ENCODE peak calls at places on chromosomes 11 and 22, in nine cellular contexts. Z is CD8-positive, alpha-beta T cell; X is CD8-positive, alpha-beta memory T cell; T is lower lobe of right lung; F is sigmoid colon; A is naive thymus-derived CD4-positive, alpha-beta T cell; V is suprapubic skin; L is lung; Q is OCI-LY7. M is an unnamed sample.

GRCh38 chr11:92101845-92102244 is 122.8 kb upstream of the FAT3 start:
- DNase-seq in X (no peak), Q (no peak), F (no peak), T (no peak), Z (no peak), L (no peak), V (no peak), A (no peak), M (no peak)

GRCh38 chr11:20035701-20036601 is 124.3 kb downstream of the DBX1 start:
- DNase-seq in L (no peak), F (no peak), A (no peak), V (no peak), Z (no peak), T (no peak), Q (no peak), X (no peak), M (peak; percentile 83)

GRCh38 chr11:46845440-46845739 is 690 bp downstream of the CKAP5 start:
- DNase-seq in Q (no peak), A (no peak), T (no peak), Z (no peak), V (no peak), F (no peak), X (no peak), L (no peak), M (no peak)

GRCh38 chr11:13955971-13956421 is 6.5 kb upstream of the SPON1 start:
- DNase-seq in T (peak; percentile 51), L (peak; percentile 56), X (peak; percentile 45), F (peak; percentile 83), Q (peak; percentile 80), Z (peak; percentile 39), V (no peak), A (peak; percentile 69), M (no peak)

GRCh38 chr22:39237276-39238123 is 7.3 kb downstream of the PDGFB start:
- DNase-seq in X (no peak), Z (peak; percentile 21), F (no peak), T (peak; percentile 64), L (peak; percentile 59), A (peak; percentile 28), V (no peak), Q (no peak), M (no peak)

GRCh38 chr11:125163431-125164011 is 1.0 kb upstream of the PKNOX2 start:
- DNase-seq in F (peak; percentile 45), V (no peak), A (no peak), T (no peak), Z (no peak), X (no peak), L (no peak), Q (no peak), M (peak; percentile 26)

GRCh38 chr11:63945482-63946163 is 6.8 kb downstream of the NAA40 start:
- DNase-seq in Q (peak; percentile 62), V (peak; percentile 87), X (peak; percentile 30), A (peak; percentile 57), Z (no peak), F (peak; percentile 90), L (peak; percentile 71), T (peak; percentile 65), M (no peak)

GRCh38 chr11:83721286-83721685 is 435.1 kb upstream of the CCDC90B start:
- DNase-seq in Z (no peak), X (no peak), Q (no peak), A (no peak), F (no peak), V (no peak), T (no peak), L (no peak), M (no peak)

GRCh38 chr11:111382451-111382850 is 3.4 kb upstream of the POU2AF1 start:
- DNase-seq in A (no peak), Z (no peak), L (no peak), Q (peak; percentile 72), T (no peak), X (no peak), V (no peak), F (no peak), M (no peak)

GRCh38 chr11:107565219-107565937 is at the start of gene ALKBH8:
- DNase-seq in X (peak; percentile 68), Z (peak; percentile 66), V (peak; percentile 93), T (peak; percentile 82), Q (peak; percentile 80), F (peak; percentile 84), L (peak; percentile 74), A (peak; percentile 77), M (peak; percentile 73)

GRCh38 chr22:37111156-37111717 is 1.7 kb upstream of the TMPRSS6 start:
- DNase-seq in V (no peak), F (no peak), Q (no peak), L (no peak), X (no peak), T (no peak), A (no peak), Z (no peak), M (no peak)

GRCh38 chr11:64923151-64923661 is 1.3 kb upstream of the PPP2R5B start:
- DNase-seq in A (no peak), F (peak; percentile 65), Q (no peak), V (peak; percentile 77), T (no peak), X (no peak), L (no peak), Z (no peak), M (no peak)

GRCh38 chr11:69538840-69539239 is 57.4 kb downstream of the LINC01488 start:
- DNase-seq in V (no peak), A (no peak), X (no peak), F (peak; percentile 54), Q (no peak), Z (no peak), L (no peak), T (no peak), M (no peak)
- H3K27ac ChIP-seq in V (no peak overlapping the region), A (no peak overlapping the region), X (no peak overlapping the region), F (no peak overlapping the region), Q (no peak overlapping the region), Z (no peak overlapping the region), L (no peak overlapping the region), T (peak overlapping the region; percentile 82), M (no peak overlapping the region)

DNA sequence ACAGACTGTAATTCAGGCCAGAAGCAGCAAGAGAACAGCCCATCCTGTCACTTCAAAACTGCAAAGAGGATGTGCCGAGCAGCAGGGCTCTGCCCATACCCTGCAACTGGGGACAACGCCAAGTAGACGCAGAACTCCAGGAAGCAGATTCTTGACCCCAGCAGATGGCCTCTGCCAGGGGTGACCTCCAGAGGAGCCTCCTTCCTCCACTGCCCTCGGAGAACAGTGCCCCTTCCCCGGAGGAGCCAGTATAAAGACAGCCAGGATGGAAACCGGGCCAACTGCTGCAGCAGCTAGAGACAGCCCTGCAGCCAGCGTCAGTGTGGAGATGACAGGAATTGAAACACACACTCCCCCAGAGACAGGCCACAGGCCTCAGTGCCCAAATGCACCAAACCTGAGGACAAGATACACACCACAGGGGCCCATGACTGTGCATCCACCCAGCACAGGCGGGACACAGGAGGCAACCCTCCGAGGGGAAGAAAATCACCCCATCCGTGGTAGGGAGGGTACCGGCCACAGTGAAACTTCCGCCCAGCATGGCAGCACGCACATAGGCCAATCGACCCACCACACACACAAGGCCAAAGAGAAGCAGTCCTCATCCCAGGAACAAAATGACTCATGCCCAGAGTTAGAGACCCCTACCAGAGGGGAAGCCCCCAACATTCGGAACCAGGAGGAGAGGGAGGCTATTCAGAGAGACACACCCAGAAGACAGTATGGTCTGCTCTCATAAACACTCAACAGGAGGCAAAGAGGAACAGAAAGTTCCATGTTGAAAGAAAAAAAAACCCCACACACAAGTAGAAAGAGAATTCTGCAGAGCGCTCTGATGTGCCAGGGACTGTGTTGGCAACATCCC is 5.6 kb downstream of the AHNAK start:
- DNase-seq in L (no peak), T (no peak), A (no peak), X (no peak), F (peak; percentile 75), Z (no peak), V (no peak), Q (peak; percentile 67), M (no peak)
- H3K4me3 ChIP-seq in L (no peak overlapping the region), T (peak overlapping the region; percentile 98), A (peak overlapping the region; percentile 47), X (peak overlapping the region; percentile 54), F (no peak overlapping the region), Z (no peak overlapping the region), V (peak overlapping the region; percentile 77), Q (peak overlapping the region; percentile 11), M (peak overlapping the region; percentile 4)

DNA sequence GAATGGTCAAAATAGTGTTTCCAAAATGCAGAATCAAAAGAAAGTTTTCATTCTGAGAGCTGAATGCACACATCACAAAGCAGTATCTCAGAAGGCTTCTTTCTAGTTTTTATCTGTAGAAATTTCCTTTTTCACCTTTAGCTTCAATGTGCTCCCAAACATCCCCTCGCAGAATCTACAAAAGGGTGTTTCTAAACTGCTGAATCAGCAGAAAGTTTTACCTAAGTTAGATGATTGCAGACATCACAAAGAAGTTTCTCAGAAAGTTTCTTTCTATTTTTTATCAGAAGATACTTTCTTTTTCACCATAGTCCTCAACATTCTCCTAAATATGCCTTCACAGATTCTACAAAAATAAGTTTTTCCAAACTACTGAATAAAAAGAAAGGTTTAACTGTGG is 239.8 kb downstream of the OR4A5 start:
- DNase-seq in A (no peak), X (no peak), F (no peak), L (no peak), Q (no peak), Z (no peak), T (no peak), V (no peak), M (no peak)
- H3K9me3 ChIP-seq in A (no peaks in the 10 kb centered on the region), X (no peaks in the 10 kb centered on the region), F (peaks cover 14% of the 10 kb centered on the region), L (peaks cover 39% of the 10 kb centered on the region), Q (peaks cover 27% of the 10 kb centered on the region), Z (no peaks in the 10 kb centered on the region), T (peaks cover 40% of the 10 kb centered on the region), V (peaks cover 36% of the 10 kb centered on the region), M (peaks cover 5% of the 10 kb centered on the region)

GRCh38 chr22:34160117-34160758 is 240.0 kb upstream of the LARGE1 start:
- DNase-seq in A (no peak), V (no peak), Q (no peak), L (no peak), X (no peak), F (no peak), Z (no peak), T (no peak), M (no peak)
- H3K27ac ChIP-seq in A (no peak overlapping the region), V (no peak overlapping the region), Q (no peak overlapping the region), L (no peak overlapping the region), X (no peak overlapping the region), F (no peak overlapping the region), Z (no peak overlapping the region), T (no peak overlapping the region), M (no peak overlapping the region)

DNA sequence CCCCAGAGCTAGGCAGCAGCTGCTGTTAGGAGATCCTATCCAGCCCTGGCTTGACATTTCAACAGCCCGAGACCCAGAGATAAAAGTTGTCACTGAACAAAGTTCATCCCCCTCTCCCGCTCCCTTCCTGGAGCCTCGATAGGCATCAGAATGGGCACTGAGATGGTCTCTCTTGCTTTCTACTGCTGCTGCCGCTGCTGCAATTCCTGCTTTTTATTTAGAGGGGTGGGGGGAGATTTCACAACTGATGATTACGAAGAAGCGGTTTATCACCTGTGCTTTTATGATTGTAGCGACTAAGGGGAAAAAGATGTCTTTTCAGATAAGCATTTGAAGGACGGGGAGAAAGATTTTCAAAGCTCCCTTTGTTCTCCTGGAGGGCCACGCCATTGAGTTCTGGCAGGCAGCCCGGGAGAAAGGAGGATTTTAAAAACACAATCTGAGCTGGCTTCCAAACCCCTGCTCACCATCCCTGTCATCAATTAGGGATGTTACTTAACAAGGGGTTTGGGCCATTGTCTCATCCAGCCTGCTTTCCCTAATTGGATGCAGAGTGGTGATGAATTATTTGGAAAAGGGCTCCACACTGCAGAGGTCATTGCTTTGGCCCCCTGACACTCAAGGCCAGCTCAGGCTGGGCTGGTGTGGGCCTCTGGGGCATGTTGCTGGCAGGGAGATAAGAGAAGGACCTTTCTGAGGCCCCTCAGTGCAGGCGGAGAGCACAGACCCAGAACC is 344.7 kb downstream of the BUD13 start:
- DNase-seq in T (no peak), A (no peak), F (no peak), X (no peak), V (no peak), Q (no peak), Z (no peak), L (no peak), M (no peak)
- H3K4me3 ChIP-seq in T (no peak overlapping the region), A (no peak overlapping the region), F (no peak overlapping the region), X (no peak overlapping the region), V (no peak overlapping the region), Q (no peak overlapping the region), Z (no peak overlapping the region), L (no peak overlapping the region), M (no peak overlapping the region)

GRCh38 chr11:130858215-130858614 is 58.1 kb downstream of the SNX19 start:
- DNase-seq in L (peak; percentile 57), Q (peak; percentile 40), Z (no peak), V (no peak), F (no peak), T (no peak), A (no peak), X (no peak), M (no peak)
- H3K9me3 ChIP-seq in L (no peaks in the 10 kb centered on the region), Q (no peaks in the 10 kb centered on the region), Z (no peaks in the 10 kb centered on the region), V (no peaks in the 10 kb centered on the region), F (no peaks in the 10 kb centered on the region), T (no peaks in the 10 kb centered on the region), A (no peaks in the 10 kb centered on the region), X (no peaks in the 10 kb centered on the region), M (no peaks in the 10 kb centered on the region)